ENCODE peak calls at places on chromosomes 4 and X, in five cellular contexts. O, H, P, W and K are unnamed samples.

GRCh38 chrX:108366644-108367406 is 71.4 kb downstream of the COL4A6 start:
- DNase-seq in P (no peak), W (no peak), O (no peak), H (no peak), K (no peak)

GRCh38 chrX:103376979-103377324 is 614 bp downstream of the BEX3 start:
- DNase-seq in H (peak; percentile 32), P (peak; percentile 64), W (peak; percentile 52), O (no peak), K (peak; percentile 81)

GRCh38 chr4:179307297-179308136 is 1865.3 kb upstream of the AGA start:
- DNase-seq in H (peak; percentile 27), O (no peak), W (peak; percentile 17), P (no peak), K (peak; percentile 87)

GRCh38 chr4:135371137-135371536 is 1169.5 kb upstream of the PABPC4L start:
- DNase-seq in P (no peak), W (no peak), H (no peak), O (no peak), K (peak; percentile 84)

GRCh38 chr4:169064281-169064680 is 54.2 kb upstream of the CBR4 start:
- DNase-seq in P (no peak), W (no peak), O (no peak), H (no peak), K (no peak)

GRCh38 chr4:121411151-121411744 is 30.4 kb upstream of the QRFPR start:
- DNase-seq in O (no peak), H (no peak), P (no peak), W (no peak), K (peak; percentile 89)

GRCh38 chr4:30535255-30535654 is 184.9 kb upstream of the PCDH7 start:
- DNase-seq in O (peak; percentile 22), H (peak; percentile 15), W (no peak), P (no peak), K (no peak)

GRCh38 chr4:25843340-25844097 is 19.3 kb downstream of the SEL1L3 start:
- DNase-seq in O (peak; percentile 47), H (no peak), W (no peak), P (peak; percentile 67), K (no peak)

GRCh38 chrX:151641564-151641963 is 53.7 kb upstream of the PRRG3 start:
- DNase-seq in H (no peak), W (no peak), O (no peak), P (no peak), K (no peak)

GRCh38 chrX:44071847-44072545 is 98.8 kb upstream of the NDP start:
- DNase-seq in O (peak; percentile 84), H (peak; percentile 80), P (no peak), W (no peak), K (no peak)

GRCh38 chr4:78937837-78938236 is 1.4 kb downstream of the PAQR3 start:
- DNase-seq in H (peak; percentile 49), O (peak; percentile 53), P (no peak), W (no peak), K (no peak)

GRCh38 chr4:149005191-149005590 is 563.0 kb upstream of the NR3C2 start:
- DNase-seq in W (peak; percentile 36), H (no peak), O (no peak), P (no peak), K (peak; percentile 53)

GRCh38 chr4:123390846-123391456 is 5.6 kb upstream of the SPRY1 start:
- DNase-seq in H (no peak), P (no peak), W (peak; percentile 24), O (no peak), K (no peak)

GRCh38 chrX:123964155-123964554 is 2.6 kb downstream of the STAG2 start:
- DNase-seq in H (peak; percentile 40), W (no peak), P (no peak), O (peak; percentile 6), K (no peak)

GRCh38 chrX:13646154-13646549 is 6.8 kb upstream of the TCEANC start:
- DNase-seq in O (no peak), W (peak; percentile 74), H (peak; percentile 42), P (peak; percentile 84), K (peak; percentile 86)

GRCh38 chr4:47741200-47741599 is 96.7 kb downstream of the CORIN start:
- DNase-seq in H (no peak), P (no peak), W (no peak), O (no peak), K (no peak)

GRCh38 chr4:164136181-164136616 is 617.7 kb upstream of the SMIM31 start:
- DNase-seq in O (no peak), W (no peak), P (no peak), H (peak; percentile 74), K (peak; percentile 54)

GRCh38 chr4:115965588-115965987 is 852.2 kb upstream of the NDST4 start:
- DNase-seq in H (no peak), P (no peak), O (no peak), W (no peak), K (no peak)

GRCh38 chrX:31366076-31366475 is 294.2 kb upstream of the FTHL17 start:
- DNase-seq in O (peak; percentile 87), P (no peak), W (no peak), H (peak; percentile 47), K (no peak)

GRCh38 chrX:72526534-72527508 is 45.8 kb downstream of the HDAC8 start:
- DNase-seq in H (peak; percentile 53), O (no peak), W (no peak), P (no peak), K (no peak)

GRCh38 chr4:53563824-53564223 is 27.5 kb downstream of the LNX1 start:
- DNase-seq in P (no peak), H (peak; percentile 98), O (peak; percentile 28), W (no peak), K (no peak)

GRCh38 chr4:169655401-169655800 is 35.0 kb downstream of the CLCN3 start:
- DNase-seq in H (no peak), P (no peak), W (no peak), O (no peak), K (no peak)

GRCh38 chr4:111562811-111563210 is 582.4 kb upstream of the FAM241A start:
- DNase-seq in P (no peak), W (no peak), O (no peak), H (peak; percentile 40), K (no peak)

GRCh38 chrX:152901816-152902501 is 4.1 kb downstream of the ZNF185 start:
- DNase-seq in H (peak; percentile 25), W (no peak), P (no peak), O (no peak), K (peak; percentile 70)

GRCh38 chr4:130147618-130148017 is 1051.7 kb downstream of the C4orf33 start:
- DNase-seq in W (peak; percentile 5), H (no peak), P (no peak), O (no peak), K (peak; percentile 65)

GRCh38 chrX:119502727-119503483 is 34.7 kb downstream of the SLC25A5 start:
- DNase-seq in P (no peak), O (no peak), W (no peak), H (peak; percentile 60), K (no peak)